ENCODE peak calls at places on chromosomes 5 and 9, in ten cellular contexts. A, C, X, B, M, H, T, V, F and U are unnamed samples.

GRCh38 chr5:175729829-175730277 is 72.0 kb downstream of the HRH2 start:
- DNase-seq in A (peak), C (peak), X (peak), B (peak), M (peak), H (peak), T (peak), V (peak), F (peak), U (peak)

GRCh38 chr9:13948037-13948436 is 365.9 kb downstream of the NFIB start:
- DNase-seq in A (no peak), C (no peak), X (no peak), B (no peak), M (no peak), H (no peak), T (no peak), V (no peak), F (no peak), U (no peak)

GRCh38 chr9:121727295-121728028 is 76.0 kb downstream of the DAB2IP start:
- DNase-seq in A (no peak), C (no peak), X (peak), B (no peak), M (peak), H (no peak), T (no peak), V (no peak), F (no peak), U (no peak)

GRCh38 chr5:136766456-136766855 is 401.1 kb upstream of the TRPC7 start:
- DNase-seq in A (no peak), C (peak), X (no peak), B (no peak), M (no peak), H (no peak), T (no peak), V (no peak), F (no peak), U (no peak)

GRCh38 chr5:142722896-142723295 is 37.0 kb upstream of the FGF1 start:
- DNase-seq in A (no peak), C (no peak), X (no peak), B (no peak), M (no peak), H (no peak), T (no peak), V (no peak), F (no peak), U (no peak)

GRCh38 chr5:175593794-175594193 is 64.1 kb upstream of the HRH2 start:
- DNase-seq in A (no peak), C (no peak), X (no peak), B (no peak), M (no peak), H (no peak), T (no peak), V (no peak), F (no peak), U (no peak)

GRCh38 chr5:159113405-159113804 is 13.7 kb upstream of the EBF1 start:
- DNase-seq in A (no peak), C (no peak), X (no peak), B (no peak), M (no peak), H (no peak), T (no peak), V (no peak), F (no peak), U (no peak)

GRCh38 chr5:132714456-132715307 is 22.7 kb downstream of the KIF3A start:
- DNase-seq in A (no peak), C (peak), X (no peak), B (peak), M (no peak), H (no peak), T (no peak), V (peak), F (no peak), U (no peak)

GRCh38 chr9:84583866-84584265 is 85.7 kb upstream of the NTRK2 start:
- DNase-seq in A (no peak), C (no peak), X (no peak), B (no peak), M (no peak), H (no peak), T (no peak), V (no peak), F (no peak), U (no peak)

GRCh38 chr5:12526113-12526512 is 621.9 kb upstream of the CTNND2 start:
- DNase-seq in A (no peak), C (no peak), X (no peak), B (no peak), M (no peak), H (no peak), T (no peak), V (no peak), F (no peak), U (no peak)

GRCh38 chr5:168726342-168726741 is 147.2 kb upstream of the PANK3 start:
- DNase-seq in A (no peak), C (no peak), X (no peak), B (no peak), M (no peak), H (no peak), T (no peak), V (no peak), F (no peak), U (no peak)

GRCh38 chr5:132437604-132438275 is 52.8 kb downstream of the IRF1 start:
- DNase-seq in A (no peak), C (peak), X (peak), B (peak), M (peak), H (peak), T (peak), V (peak), F (peak), U (peak)

GRCh38 chr9:16100596-16101091 is 547.8 kb downstream of the CCDC171 start:
- DNase-seq in A (no peak), C (no peak), X (peak), B (peak), M (peak), H (no peak), T (no peak), V (no peak), F (no peak), U (no peak)

GRCh38 chr9:99491408-99492259 is 269.6 kb downstream of the SEC61B start:
- DNase-seq in A (no peak), C (peak), X (no peak), B (peak), M (no peak), H (no peak), T (no peak), V (no peak), F (no peak), U (no peak)

GRCh38 chr5:122111513-122111912 is 17.8 kb upstream of the ZNF474 start:
- DNase-seq in A (no peak), C (no peak), X (no peak), B (no peak), M (no peak), H (no peak), T (no peak), V (no peak), F (no peak), U (no peak)

GRCh38 chr5:169183581-169183980 is 117.4 kb downstream of the SLIT3 start:
- DNase-seq in A (no peak), C (peak), X (no peak), B (no peak), M (no peak), H (no peak), T (no peak), V (no peak), F (no peak), U (no peak)

GRCh38 chr5:66326276-66326675 is 182.2 kb downstream of the SREK1 start:
- DNase-seq in A (no peak), C (peak), X (no peak), B (no peak), M (no peak), H (no peak), T (no peak), V (no peak), F (no peak), U (no peak)

GRCh38 chr5:176537608-176538504 is 654 bp upstream of the RNF44 start:
- DNase-seq in A (peak), C (peak), X (peak), B (peak), M (peak), H (peak), T (peak), V (peak), F (peak), U (peak)

GRCh38 chr5:75071100-75071499 is 18.7 kb upstream of the GCNT4 start:
- DNase-seq in A (no peak), C (no peak), X (no peak), B (no peak), M (no peak), H (no peak), T (no peak), V (no peak), F (no peak), U (no peak)

GRCh38 chr5:151870820-151871219 is 53.8 kb downstream of the GLRA1 start:
- DNase-seq in A (no peak), C (peak), X (no peak), B (peak), M (no peak), H (no peak), T (no peak), V (no peak), F (no peak), U (no peak)

GRCh38 chr5:178116406-178116885 is 3.1 kb downstream of the N4BP3 start:
- DNase-seq in A (no peak), C (no peak), X (no peak), B (no peak), M (no peak), H (no peak), T (peak), V (peak), F (peak), U (peak)

GRCh38 chr9:22623236-22623635 is 176.6 kb downstream of the DMRTA1 start:
- DNase-seq in A (no peak), C (no peak), X (no peak), B (no peak), M (no peak), H (no peak), T (no peak), V (no peak), F (no peak), U (no peak)

GRCh38 chr9:35737143-35737542 is 4.7 kb downstream of the CREB3 start:
- DNase-seq in A (no peak), C (no peak), X (no peak), B (no peak), M (no peak), H (no peak), T (no peak), V (no peak), F (no peak), U (no peak)

GRCh38 chr5:62314431-62314830 is 8.4 kb downstream of the KIF2A start:
- DNase-seq in A (no peak), C (no peak), X (no peak), B (no peak), M (no peak), H (no peak), T (no peak), V (no peak), F (no peak), U (no peak)

GRCh38 chr5:159905496-159905895 is 10.8 kb upstream of the ADRA1B start:
- DNase-seq in A (no peak), C (peak), X (no peak), B (peak), M (no peak), H (no peak), T (no peak), V (no peak), F (no peak), U (no peak)

GRCh38 chr5:80960531-80961375 is 590 bp downstream of the RASGRF2 start:
- DNase-seq in A (no peak), C (peak), X (peak), B (peak), M (peak), H (peak), T (peak), V (peak), F (peak), U (peak)

GRCh38 chr9:113508111-113508749 is 44.7 kb downstream of the RGS3 start:
- DNase-seq in A (no peak), C (no peak), X (no peak), B (no peak), M (no peak), H (no peak), T (no peak), V (no peak), F (peak), U (no peak)

GRCh38 chr9:106846307-106846706 is 16.7 kb upstream of the ZNF462 start:
- DNase-seq in A (no peak), C (no peak), X (no peak), B (no peak), M (no peak), H (no peak), T (no peak), V (no peak), F (no peak), U (no peak)

GRCh38 chr5:150255659-150256415 is 33.7 kb downstream of the CAMK2A start:
- DNase-seq in A (no peak), C (peak), X (no peak), B (peak), M (no peak), H (no peak), T (no peak), V (no peak), F (no peak), U (no peak)

GRCh38 chr9:94511134-94511942 is 43.5 kb upstream of the PCAT7 start:
- DNase-seq in A (no peak), C (no peak), X (no peak), B (no peak), M (no peak), H (no peak), T (no peak), V (no peak), F (no peak), U (no peak)

GRCh38 chr9:131657890-131658752 is 81.8 kb downstream of the RAPGEF1 start:
- DNase-seq in A (no peak), C (peak), X (no peak), B (peak), M (no peak), H (no peak), T (no peak), V (no peak), F (no peak), U (no peak)

GRCh38 chr9:130138791-130139190 is 33.4 kb upstream of the NCS1 start:
- DNase-seq in A (no peak), C (peak), X (peak), B (peak), M (peak), H (peak), T (no peak), V (peak), F (no peak), U (no peak)

GRCh38 chr5:135308245-135308644 is 90.8 kb downstream of the MACROH2A1 start:
- DNase-seq in A (no peak), C (peak), X (no peak), B (peak), M (no peak), H (no peak), T (no peak), V (peak), F (no peak), U (no peak)

GRCh38 chr5:83417884-83418283 is 53.7 kb upstream of the VCAN start:
- DNase-seq in A (no peak), C (no peak), X (no peak), B (no peak), M (no peak), H (no peak), T (no peak), V (no peak), F (no peak), U (no peak)

DNA sequence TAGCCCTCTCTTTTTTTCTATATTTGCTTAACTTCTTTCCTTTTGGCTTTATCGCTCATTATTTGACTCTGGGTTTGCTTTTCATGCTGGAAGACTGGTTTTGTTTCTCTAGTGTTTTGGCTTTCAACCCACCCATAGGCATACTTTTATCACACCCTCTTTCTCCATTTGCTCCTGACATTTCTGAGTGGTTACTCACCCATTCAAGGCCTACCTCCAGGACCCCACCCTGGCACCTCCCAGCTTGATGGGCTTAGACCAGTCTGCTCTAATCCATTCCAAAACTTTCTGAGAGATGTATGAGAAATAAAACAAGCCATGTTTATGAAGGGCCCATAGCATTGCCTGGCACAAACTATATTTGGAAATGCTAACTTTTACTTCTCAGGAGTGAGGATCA is 18.1 kb downstream of the C6 start:
- DNase-seq in A (no peak), C (no peak), X (no peak), B (no peak), M (no peak), H (no peak), T (no peak), V (no peak), F (no peak), U (no peak)
- H3K27ac ChIP-seq in A (peak), C (no peak), X (no peak), B (no peak), M (peak), H (no peak), T (no peak), V (no peak), F (no peak), U (no peak)

GRCh38 chr5:141681295-141681694 is 735 bp downstream of the ARAP3 start:
- DNase-seq in A (no peak), C (no peak), X (no peak), B (no peak), M (no peak), H (no peak), T (no peak), V (no peak), F (no peak), U (no peak)
- H3K4me3 ChIP-seq in A (peak), C (peak), X (peak), B (peak), M (peak), H (peak), T (no peak), V (peak), F (peak), U (peak)

GRCh38 chr5:76710991-76711390 is 4.9 kb upstream of the F2R start:
- DNase-seq in A (no peak), C (peak), X (no peak), B (peak), M (no peak), H (no peak), T (no peak), V (peak), F (no peak), U (no peak)
- H3K27ac ChIP-seq in A (no peak), C (no peak), X (no peak), B (peak), M (no peak), H (no peak), T (no peak), V (no peak), F (peak), U (no peak)

DNA sequence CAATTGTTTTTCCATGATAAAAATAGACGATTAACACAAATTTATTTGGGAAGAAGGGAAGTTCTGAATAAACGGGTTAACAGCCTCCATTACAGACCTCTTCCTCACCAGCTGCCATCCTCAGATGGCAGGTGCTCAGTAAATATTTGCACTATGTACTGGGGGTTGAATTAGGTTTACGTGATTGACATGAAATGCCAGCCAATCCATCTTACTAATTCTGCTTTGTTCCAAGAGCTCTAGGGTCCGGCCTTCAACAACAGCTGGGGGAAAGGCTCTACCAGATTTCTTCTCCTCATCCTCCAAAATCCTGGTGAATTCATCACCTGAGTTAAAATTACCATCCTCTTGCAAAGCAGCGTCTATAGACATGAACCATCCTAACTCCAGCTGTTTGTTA is 104.6 kb downstream of the MTX3 start:
- DNase-seq in A (no peak), C (no peak), X (no peak), B (no peak), M (no peak), H (no peak), T (no peak), V (no peak), F (no peak), U (no peak)
- H3K4me3 ChIP-seq in A (no peak), C (no peak), X (no peak), B (no peak), M (no peak), H (no peak), T (no peak), V (no peak), F (no peak), U (no peak)

DNA sequence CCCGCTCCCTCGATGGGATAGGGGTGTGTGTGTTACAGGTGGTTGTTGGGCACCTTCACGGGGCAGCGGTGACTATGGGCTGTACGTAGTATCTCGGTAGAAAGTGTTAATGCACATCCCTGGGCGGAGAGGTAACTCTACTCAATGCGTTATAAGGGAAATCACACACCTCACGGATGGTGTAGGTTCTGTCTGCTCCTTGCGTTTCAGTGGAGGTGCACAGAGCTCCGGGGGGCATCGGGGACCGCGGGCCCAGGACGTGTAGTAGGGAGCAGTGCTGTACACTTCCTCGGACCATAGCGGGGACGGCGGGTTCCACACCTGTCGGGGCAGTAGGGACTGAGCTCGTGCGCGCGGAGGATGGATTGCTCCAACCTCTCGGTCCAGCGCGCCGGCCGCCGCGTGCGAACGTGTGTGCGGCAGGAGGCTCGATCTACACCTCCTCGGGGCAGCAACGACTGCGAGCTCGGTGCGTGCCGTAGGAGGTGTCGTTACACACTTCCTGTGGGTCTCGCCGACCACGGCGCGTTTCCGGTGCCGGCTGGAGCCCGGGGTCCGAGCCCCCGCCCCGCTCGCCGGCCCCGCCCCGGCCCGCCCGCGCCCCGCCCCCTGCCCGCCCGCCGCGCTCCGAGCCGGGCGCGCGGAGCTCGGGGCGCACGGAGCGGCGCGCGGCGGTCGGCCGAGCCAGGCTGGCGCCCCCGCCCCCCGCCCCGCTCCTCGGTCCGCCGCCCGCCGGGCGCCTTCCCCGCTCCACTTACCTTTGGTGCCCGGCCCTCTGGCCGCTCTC is at the start of gene KIAA1958:
- DNase-seq in A (peak), C (peak), X (peak), B (peak), M (peak), H (peak), T (peak), V (peak), F (peak), U (peak)
- H3K27ac ChIP-seq in A (peak), C (peak), X (peak), B (peak), M (peak), H (peak), T (peak), V (peak), F (peak), U (peak)

GRCh38 chr5:164679461-164679860 is 1174.0 kb downstream of the MAT2B start:
- DNase-seq in A (no peak), C (no peak), X (no peak), B (no peak), M (no peak), H (no peak), T (no peak), V (no peak), F (no peak), U (no peak)
- H3K4me3 ChIP-seq in A (no peak), C (no peak), X (no peak), B (no peak), M (no peak), H (no peak), T (no peak), V (no peak), F (no peak), U (no peak)

DNA sequence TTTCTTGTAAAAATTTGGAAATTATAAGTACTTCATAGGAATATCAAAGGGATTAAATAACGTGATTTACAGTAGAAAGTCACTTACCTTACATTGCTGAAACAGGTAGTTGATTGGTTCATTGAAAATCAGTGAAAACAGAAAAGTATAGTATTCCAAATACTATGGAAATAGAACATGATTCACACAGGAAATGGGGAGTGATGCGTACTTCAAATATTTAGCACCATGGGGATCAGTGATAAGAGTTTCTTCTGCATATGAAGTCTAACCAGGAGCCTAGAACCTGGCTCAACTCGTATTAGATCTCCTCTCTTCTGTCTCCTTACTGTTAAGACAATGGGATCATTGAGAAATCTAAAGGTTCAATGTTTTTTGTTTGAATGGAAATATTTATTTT is 133.3 kb downstream of the FAM174A start:
- DNase-seq in A (no peak), C (peak), X (no peak), B (peak), M (no peak), H (no peak), T (no peak), V (no peak), F (no peak), U (no peak)
- H3K27ac ChIP-seq in A (no peak), C (no peak), X (no peak), B (no peak), M (no peak), H (no peak), T (no peak), V (no peak), F (no peak), U (no peak)